ENCODE peak calls at places on chromosomes 3 and 15, in five cellular contexts. H is neuronal stem cell, T is IMR-90, M is H1, S is H9. B is an unnamed sample.

GRCh38 chr15:53675832-53676231 is 83.6 kb downstream of the WDR72 start:
- DNase-seq in H (no peak), S (no peak), M (no peak), T (no peak), B (no peak)

GRCh38 chr3:194130807-194131589 is 5.0 kb upstream of the HES1 start:
- DNase-seq in H (peak), T (no peak), S (no peak), M (no peak), B (peak)

GRCh38 chr15:101145362-101145761 is 106.5 kb downstream of the CHSY1 start:
- DNase-seq in S (no peak), H (no peak), M (no peak), T (peak), B (peak)

GRCh38 chr3:12730511-12731234 is 28.4 kb downstream of the TMEM40 start:
- DNase-seq in M (no peak), H (no peak), T (no peak), S (no peak), B (no peak)

GRCh38 chr15:68256675-68257450 is 20.7 kb upstream of the FEM1B start:
- DNase-seq in T (peak), M (peak), H (peak), S (peak), B (peak)

GRCh38 chr3:77464106-77464688 is 424.3 kb downstream of the ROBO2 start:
- DNase-seq in T (no peak), H (no peak), S (no peak), M (no peak), B (no peak)

GRCh38 chr3:60294181-60294580 is 957.1 kb downstream of the FHIT start:
- DNase-seq in S (no peak), M (no peak), H (no peak), T (peak), B (no peak)

GRCh38 chr3:100754563-100755334 is 45.5 kb downstream of the TFG start:
- DNase-seq in H (no peak), M (no peak), S (no peak), T (no peak), B (no peak)

GRCh38 chr3:151504606-151505005 is 43.7 kb upstream of the IGSF10 start:
- DNase-seq in S (no peak), H (no peak), M (no peak), T (no peak), B (no peak)

GRCh38 chr3:114659109-114660081 is 365.6 kb downstream of the TIGIT start:
- DNase-seq in S (no peak), T (no peak), H (no peak), M (no peak), B (peak)

GRCh38 chr15:74301583-74302374 is 65.7 kb downstream of the CCDC33 start:
- DNase-seq in T (no peak), S (no peak), M (no peak), H (no peak), B (no peak)

GRCh38 chr3:77071364-77071763 is 31.5 kb downstream of the ROBO2 start:
- DNase-seq in H (no peak), T (no peak), S (no peak), M (no peak), B (no peak)

GRCh38 chr3:118817748-118818165 is 216.9 kb downstream of the IGSF11 start:
- DNase-seq in S (peak), H (peak), T (peak), M (no peak), B (peak)

GRCh38 chr3:39156421-39156820 is 3.0 kb upstream of the CSRNP1 start:
- DNase-seq in S (no peak), H (no peak), T (no peak), M (no peak), B (no peak)

GRCh38 chr15:53530762-53531161 is 228.7 kb downstream of the WDR72 start:
- DNase-seq in T (no peak), S (no peak), M (no peak), H (no peak), B (peak)

GRCh38 chr3:109028753-109029152 is 75.1 kb upstream of the GUCA1C start:
- DNase-seq in T (no peak), H (no peak), S (no peak), M (no peak), B (no peak)

GRCh38 chr15:40337597-40337996 is 3.1 kb downstream of the CCDC9B start:
- DNase-seq in M (no peak), S (peak), H (no peak), T (no peak), B (no peak)
- H3K18ac ChIP-seq in M (no peak), S (no peak), H (no peak), T (no peak), B (peak)

DNA sequence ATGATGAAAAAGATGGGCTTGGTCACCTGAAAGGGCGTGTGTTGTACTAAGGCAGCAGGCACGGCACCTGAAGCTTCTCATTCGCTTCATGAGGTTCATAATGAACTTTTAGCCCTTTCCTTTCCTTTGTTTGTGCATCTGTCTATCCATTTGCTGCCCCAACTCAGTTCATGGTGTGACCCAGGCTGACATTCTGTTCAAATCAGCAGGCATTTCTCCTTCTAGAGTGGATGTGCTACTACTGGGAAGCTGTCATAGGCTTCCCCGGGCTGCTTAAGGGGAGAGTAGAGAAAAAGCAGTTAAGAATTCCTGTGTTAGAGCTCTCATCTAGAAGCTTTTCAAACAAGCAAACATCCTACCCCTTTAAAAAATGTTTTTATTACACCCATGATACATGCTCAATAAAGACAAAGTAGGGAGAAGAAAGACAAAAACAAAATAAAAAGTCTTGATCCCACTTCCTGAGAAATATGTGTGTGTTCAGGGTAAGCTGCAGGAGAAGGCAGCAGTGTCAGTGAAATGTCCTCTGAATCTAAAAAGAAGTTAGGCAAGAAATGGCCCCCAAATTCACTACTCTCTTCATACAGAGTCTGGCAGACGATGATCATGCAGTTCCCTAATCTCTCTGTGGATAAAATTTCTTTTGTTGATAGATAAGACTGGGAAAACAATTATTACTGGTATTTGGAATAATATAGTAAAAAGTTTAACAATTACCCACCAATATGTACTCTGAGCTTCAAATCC is 136.9 kb upstream of the PFN2 start:
- DNase-seq in M (no peak), H (peak), S (no peak), T (no peak), B (peak)
- H3K18ac ChIP-seq in M (no peak), H (no peak), S (no peak), T (peak), B (peak)

GRCh38 chr3:11562277-11562881 is 81.3 kb downstream of the VGLL4 start:
- DNase-seq in M (no peak), H (no peak), S (no peak), T (no peak), B (no peak)
- H3K18ac ChIP-seq in M (no peak), H (peak), S (no peak), T (no peak), B (no peak)

DNA sequence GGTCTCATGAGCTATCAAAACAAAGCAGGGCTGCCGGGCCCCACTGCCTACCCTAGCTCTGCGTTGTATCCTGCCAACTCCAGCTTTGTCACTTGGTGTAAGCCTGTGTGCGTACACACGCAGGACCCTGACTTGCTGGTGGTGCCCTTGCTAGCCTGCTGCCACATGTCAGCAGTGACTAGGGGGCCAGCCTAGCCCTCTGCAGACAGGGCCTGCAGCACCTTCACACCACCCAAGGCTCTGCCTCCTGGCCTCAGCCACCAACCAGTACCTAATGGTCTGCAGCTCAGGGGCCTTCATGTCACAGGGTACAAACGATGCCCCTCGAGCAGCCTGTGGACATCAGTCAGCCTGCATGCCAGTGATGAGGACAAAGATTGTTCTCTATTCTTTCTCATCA is 30.1 kb upstream of the DUSP7 start:
- DNase-seq in T (no peak), S (no peak), M (no peak), H (no peak), B (no peak)
- H3K18ac ChIP-seq in T (no peak), S (no peak), M (no peak), H (no peak), B (no peak)

GRCh38 chr3:139756529-139757103 is 78.8 kb upstream of the NMNAT3 start:
- DNase-seq in H (no peak), S (no peak), M (no peak), T (no peak), B (no peak)

GRCh38 chr3:139757448-139758030 is 79.8 kb upstream of the NMNAT3 start:
- DNase-seq in S (no peak), H (no peak), M (no peak), T (no peak), B (peak)

GRCh38 chr3:139759470-139759869 is 81.7 kb upstream of the NMNAT3 start:
- DNase-seq in H (no peak), S (no peak), T (no peak), M (no peak), B (no peak)

GRCh38 chr3:139755551-139755950 is 77.8 kb upstream of the NMNAT3 start:
- DNase-seq in M (no peak), S (no peak), H (no peak), T (no peak), B (no peak)

DNA sequence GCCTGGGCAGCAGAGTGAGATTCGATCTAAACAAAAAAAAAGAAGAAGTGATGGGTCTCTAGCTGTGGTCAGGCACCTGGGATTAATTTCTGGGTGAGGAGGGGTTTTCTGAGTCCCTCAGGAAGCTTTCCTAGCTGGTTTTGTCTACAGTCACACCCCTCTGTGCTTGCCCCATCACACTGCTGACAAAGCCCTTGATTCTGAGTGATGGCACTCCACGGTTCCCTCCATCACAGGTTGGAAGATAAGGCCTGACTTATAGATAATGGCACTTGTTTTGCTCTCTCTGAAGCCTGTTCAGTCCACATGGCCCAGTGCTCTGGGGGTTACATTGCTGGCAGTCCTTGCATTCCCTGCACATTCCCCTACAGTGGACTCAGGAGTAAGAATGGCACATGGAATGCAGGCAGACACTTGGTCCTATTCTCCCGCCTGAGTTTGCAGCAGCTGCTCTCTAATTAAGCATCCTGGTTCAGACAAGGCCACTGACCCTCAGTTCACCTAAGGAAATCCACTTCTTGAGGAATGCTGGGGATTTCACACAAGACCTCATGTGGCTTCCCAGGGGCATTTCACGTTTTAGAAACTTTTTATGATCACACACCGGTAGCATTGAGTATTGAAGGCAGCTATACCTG is 81.0 kb upstream of the NMNAT3 start:
- DNase-seq in T (peak), M (no peak), S (no peak), H (peak), B (peak)
- H3K18ac ChIP-seq in T (no peak), M (no peak), S (no peak), H (peak), B (no peak)

GRCh38 chr15:88810449-88810848 is 7.2 kb downstream of the ACAN start:
- DNase-seq in T (peak), H (no peak), S (no peak), M (no peak), B (peak)

GRCh38 chr15:88814393-88814792 is 11.2 kb downstream of the ACAN start:
- DNase-seq in T (no peak), H (no peak), M (no peak), S (no peak), B (peak)

GRCh38 chr15:88812137-88812536 is 8.9 kb downstream of the ACAN start:
- DNase-seq in H (no peak), T (no peak), M (no peak), S (no peak), B (no peak)

DNA sequence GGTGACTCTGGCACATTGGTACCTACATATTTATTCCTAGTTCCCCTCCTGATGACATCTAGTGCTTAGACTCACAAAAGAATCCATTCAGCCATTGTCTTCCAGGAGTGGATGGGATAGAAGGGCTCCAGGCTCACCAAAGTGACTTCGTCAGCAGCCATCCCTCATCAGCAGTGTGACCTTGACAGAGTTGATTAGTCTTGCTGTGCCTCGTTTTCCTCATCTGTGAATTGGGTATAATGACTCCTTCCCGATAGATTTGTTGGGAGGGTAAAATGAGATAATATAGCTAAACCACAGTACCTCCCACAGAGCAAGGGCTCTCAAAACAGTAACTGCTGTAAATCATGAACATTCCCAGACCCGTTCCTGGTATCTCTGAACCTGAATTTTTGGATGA is 10.7 kb downstream of the ACAN start:
- DNase-seq in S (no peak), M (no peak), T (no peak), H (no peak), B (no peak)
- H3K18ac ChIP-seq in S (no peak), M (no peak), T (no peak), H (no peak), B (no peak)

B was measured in mesendoderm.